ENCODE peak calls at places on chromosomes 16 and 17, in four cellular contexts. Y is activated T-cell treated with anti-CD3 and anti-CD28 coated beads for 1 hour, U is heart left ventricle, O is NCI-H345. G is an unnamed sample.
A peak's percentile ranks its signal among the peaks of the same experiment; 100 is the strongest.

GRCh38 chr17:59641799-59642484 is 22.2 kb downstream of the CLTC start:
- DNase-seq in Y (no peak), U (no peak), O (no peak), G (no peak)

GRCh38 chr16:47848481-47849109 is 307.2 kb downstream of the ABCC12 start:
- DNase-seq in Y (no peak), U (no peak), O (peak; percentile 36), G (no peak)

GRCh38 chr17:6914711-6915110 is 81.1 kb upstream of the ALOX12 start:
- DNase-seq in Y (no peak), U (no peak), O (peak; percentile 61), G (no peak)

GRCh38 chr16:8998114-8998513 is 34.4 kb upstream of the USP7 start:
- DNase-seq in Y (no peak), U (no peak), O (no peak), G (no peak)

GRCh38 chr16:30368122-30368791 is 2.0 kb downstream of the TBC1D10B start:
- DNase-seq in Y (no peak), U (no peak), O (no peak), G (no peak)

GRCh38 chr17:75517277-75517865 is 1.0 kb downstream of the TSEN54 start:
- DNase-seq in Y (no peak), U (no peak), O (peak; percentile 18), G (no peak)

GRCh38 chr16:57194512-57194911 is 8.4 kb downstream of the RSPRY1 start:
- DNase-seq in Y (no peak), U (no peak), O (no peak), G (no peak)

GRCh38 chr16:8632675-8633182 is 11.2 kb downstream of the METTL22 start:
- DNase-seq in Y (no peak), U (no peak), O (no peak), G (no peak)

GRCh38 chr16:88762941-88763340 is 22.1 kb downstream of the PIEZO1 start:
- DNase-seq in Y (no peak), U (no peak), O (no peak), G (no peak)

GRCh38 chr17:31394544-31394943 is 3.1 kb downstream of the RAB11FIP4 start:
- DNase-seq in Y (no peak), U (peak; percentile 76), O (no peak), G (no peak)

GRCh38 chr16:75294773-75295172 is 43.3 kb upstream of the BCAR1 start:
- DNase-seq in Y (no peak), U (no peak), O (no peak), G (no peak)

GRCh38 chr16:27779719-27780161 is 229.8 kb downstream of the KATNIP start:
- DNase-seq in Y (no peak), U (no peak), O (no peak), G (no peak)

GRCh38 chr17:8740486-8740885 is 4.2 kb downstream of the CCDC42 start:
- DNase-seq in Y (peak; percentile 40), U (no peak), O (no peak), G (peak; percentile 31)

GRCh38 chr17:40253565-40253964 is 34.1 kb upstream of the CDC6 start:
- DNase-seq in Y (no peak), U (no peak), O (no peak), G (no peak)

GRCh38 chr17:75753514-75754377 is 11.2 kb downstream of the GALK1 start:
- DNase-seq in Y (peak; percentile 64), U (peak; percentile 90), O (no peak), G (peak; percentile 53)

GRCh38 chr17:73387746-73388577 is 76.2 kb upstream of the CDC42EP4 start:
- DNase-seq in Y (no peak), U (no peak), O (no peak), G (no peak)

GRCh38 chr17:75289122-75289831 is at the start of gene SLC25A19:
- DNase-seq in Y (peak; percentile 87), U (peak; percentile 99), O (peak; percentile 100), G (peak; percentile 84)

GRCh38 chr17:70207184-70207583 is 37.9 kb downstream of the KCNJ2 start:
- DNase-seq in Y (no peak), U (no peak), O (no peak), G (no peak)

G was measured in central memory CD8-positive, alpha-beta T cell.